ENCODE peak calls at places on chromosome 9, in ten cellular contexts. I, W, Q, V, A, Y, E, Z, K and G are unnamed samples. For H3K27me3, the result is how much of the 10 kb centered on the place peaks cover.

GRCh38 chr9:35741740-35742139 is 7.3 kb downstream of the GBA2 start:
- DNase-seq in Y (no peak), Z (no peak), K (no peak), V (no peak), E (no peak), A (no peak), I (no peak), Q (no peak), W (no peak), G (no peak)

GRCh38 chr9:71485306-71485705 is 283.0 kb downstream of the CEMIP2 start:
- DNase-seq in K (no peak), V (no peak), Y (no peak), Q (no peak), W (no peak), A (no peak), I (no peak), E (no peak), Z (no peak), G (no peak)

GRCh38 chr9:81671880-81672280 is 17.5 kb downstream of the TLE1 start:
- DNase-seq in W (peak), Q (no peak), Y (no peak), A (peak), I (no peak), Z (no peak), K (peak), V (no peak), E (peak), G (no peak)

GRCh38 chr9:69027355-69028097 is 8.0 kb upstream of the FXN start:
- DNase-seq in E (no peak), K (peak), W (no peak), Y (peak), V (no peak), I (peak), Z (peak), A (no peak), Q (no peak), G (no peak)

GRCh38 chr9:93116049-93116961 is 17.7 kb downstream of the NINJ1 start:
- DNase-seq in I (no peak), V (no peak), K (peak), Q (peak), W (peak), Z (peak), E (peak), A (peak), Y (no peak), G (no peak)

GRCh38 chr9:116860509-116861120 is 173.5 kb downstream of the TRIM32 start:
- DNase-seq in W (peak), Z (peak), V (no peak), I (peak), K (peak), E (peak), Q (no peak), Y (peak), A (peak), G (no peak)

GRCh38 chr9:127194881-127195713 is 69.5 kb upstream of the GARNL3 start:
- DNase-seq in E (peak), Q (peak), Z (peak), I (peak), K (no peak), A (no peak), V (no peak), W (no peak), Y (no peak), G (no peak)

GRCh38 chr9:79489241-79490000 is 82.3 kb upstream of the TLE4 start:
- DNase-seq in V (no peak), Y (no peak), I (no peak), Q (no peak), E (no peak), Z (no peak), A (peak), W (no peak), K (peak), G (no peak)

GRCh38 chr9:36922548-36922947 is 111.5 kb downstream of the PAX5 start:
- DNase-seq in A (no peak), Q (no peak), Y (no peak), I (no peak), W (no peak), Z (no peak), E (no peak), K (no peak), V (no peak), G (no peak)

GRCh38 chr9:33620738-33621439 is 96.8 kb downstream of the ANKRD18B start:
- DNase-seq in V (no peak), Z (no peak), K (peak), I (no peak), Q (no peak), W (no peak), E (no peak), A (no peak), Y (no peak), G (no peak)

GRCh38 chr9:33619666-33620404 is 95.8 kb downstream of the ANKRD18B start:
- DNase-seq in K (peak), V (no peak), E (no peak), Y (no peak), W (no peak), Z (peak), Q (no peak), A (no peak), I (peak), G (no peak)

GRCh38 chr9:33628865-33629410 is 104.9 kb downstream of the ANKRD18B start:
- DNase-seq in A (no peak), Y (no peak), K (no peak), Z (no peak), Q (no peak), W (no peak), E (no peak), V (peak), I (no peak), G (peak)

DNA sequence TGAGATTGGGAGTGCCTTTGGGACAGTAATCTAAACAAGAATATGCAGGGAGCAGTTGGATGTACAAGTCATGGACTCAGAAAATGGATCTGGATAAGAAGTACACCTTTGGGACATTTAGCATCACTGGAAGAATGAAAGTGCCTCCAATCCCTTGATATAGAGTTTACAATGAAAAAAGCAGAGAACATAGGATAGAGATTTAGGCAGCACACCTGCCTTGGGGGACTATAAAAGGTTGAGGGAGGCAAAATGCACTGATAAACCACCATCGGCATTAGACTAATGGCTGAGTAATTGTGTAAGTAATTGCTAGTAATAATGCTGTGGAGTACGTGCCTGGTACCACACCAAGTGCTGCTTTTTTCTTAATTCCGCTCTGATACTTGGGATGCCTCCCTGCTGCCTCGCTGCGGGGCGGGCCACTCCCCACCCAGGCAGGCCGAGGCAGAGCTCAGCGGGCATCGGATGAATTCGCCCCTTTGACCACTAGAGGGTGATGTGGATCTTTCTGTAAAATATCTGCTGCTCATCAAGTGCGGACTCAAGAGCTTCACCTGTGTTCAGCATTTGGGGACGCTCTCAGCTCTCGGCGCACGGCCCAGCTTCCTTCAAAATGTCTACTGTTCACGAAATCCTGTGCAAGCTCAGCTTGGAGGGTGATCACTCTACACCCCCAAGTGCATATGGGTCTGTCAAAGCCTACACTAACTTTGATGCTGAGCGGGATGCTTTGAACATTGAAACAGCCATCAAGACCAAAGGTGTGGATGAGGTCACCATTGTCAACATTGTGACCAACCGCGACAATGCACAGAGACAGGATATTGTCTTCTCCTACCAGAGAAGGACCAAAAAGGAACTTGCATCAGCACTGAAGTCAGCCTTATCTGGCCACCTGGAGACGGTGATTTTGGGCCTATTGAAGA is 99.9 kb downstream of the ANKRD18B start:
- DNase-seq in E (peak), K (peak), Z (peak), I (peak), V (peak), W (peak), A (no peak), Q (peak), Y (peak), G (peak)
- TF ChIP-seq CTCF in E (peak), K (peak), Z (peak), I (peak), V (peak), W (peak), A (peak), Q (peak), Y (peak), G (peak)

GRCh38 chr9:97503862-97504210 is 2.4 kb downstream of the TMOD1 start:
- DNase-seq in Z (no peak), K (no peak), A (no peak), W (no peak), E (no peak), Y (no peak), V (no peak), Q (no peak), I (no peak), G (no peak)

GRCh38 chr9:97501972-97502221 is 431 bp downstream of the TMOD1 start:
- DNase-seq in Y (peak), A (no peak), E (no peak), W (no peak), V (no peak), Z (no peak), Q (peak), K (no peak), I (no peak), G (no peak)

GRCh38 chr9:97502222-97502983 is 937 bp downstream of the TMOD1 start:
- DNase-seq in K (no peak), Z (no peak), Q (no peak), Y (no peak), A (peak), E (peak), W (peak), V (peak), I (no peak), G (no peak)

GRCh38 chr9:97504381-97505216 is 3.1 kb downstream of the TMOD1 start:
- DNase-seq in K (no peak), Y (peak), W (no peak), Q (no peak), Z (no peak), A (no peak), I (no peak), V (no peak), E (no peak), G (no peak)

GRCh38 chr9:97502984-97503861 is 1.8 kb downstream of the TMOD1 start:
- DNase-seq in Y (peak), E (no peak), I (no peak), A (no peak), K (no peak), V (no peak), Q (no peak), Z (no peak), W (no peak), G (no peak)
- H3K27ac ChIP-seq in Y (peak), E (peak), I (no peak), A (peak), K (peak), V (no peak), Q (no peak), Z (no peak), W (no peak), G (no peak)

GRCh38 chr9:130258999-130259398 is 6.6 kb upstream of the HMCN2 start:
- DNase-seq in W (no peak), E (no peak), Z (no peak), K (no peak), A (peak), V (no peak), Y (no peak), I (no peak), Q (no peak), G (no peak)

GRCh38 chr9:130262061-130262745 is 3.4 kb upstream of the HMCN2 start:
- DNase-seq in A (peak), I (no peak), K (no peak), Q (peak), Z (no peak), E (no peak), W (no peak), Y (no peak), V (no peak), G (no peak)

GRCh38 chr9:130263601-130264413 is 1.8 kb upstream of the HMCN2 start:
- DNase-seq in W (peak), Y (peak), K (peak), V (no peak), Z (no peak), A (peak), Q (peak), I (peak), E (peak), G (no peak)

GRCh38 chr9:130262771-130263170 is 2.8 kb upstream of the HMCN2 start:
- DNase-seq in A (peak), Z (no peak), W (no peak), Y (no peak), K (no peak), I (no peak), V (no peak), Q (peak), E (no peak), G (no peak)

GRCh38 chr9:130260816-130261765 is 4.5 kb upstream of the HMCN2 start:
- DNase-seq in Y (no peak), V (no peak), W (no peak), Z (no peak), K (no peak), A (peak), E (no peak), Q (peak), I (no peak), G (no peak)
- H3K27me3 ChIP-seq in Y (under half), V (under half), W (under half), Z (half or more), K (under half), A (half or more), E (under half), Q (under half), I (under half), G (half or more)

GRCh38 chr9:112711050-112711689 is 6.7 kb downstream of the INIP start:
- DNase-seq in Y (peak), I (no peak), Z (no peak), E (no peak), Q (no peak), W (no peak), V (no peak), K (peak), A (no peak), G (no peak)
- TF ChIP-seq CTCF in Y (peak), I (peak), Z (peak), E (peak), Q (peak), W (peak), V (no peak), K (peak), A (peak), G (no peak)

GRCh38 chr9:37942616-37943328 is 38.8 kb upstream of the SLC25A51 start:
- DNase-seq in Q (no peak), Z (peak), E (peak), I (no peak), Y (no peak), A (no peak), K (no peak), W (no peak), V (no peak), G (no peak)
- H3K27ac ChIP-seq in Q (no peak), Z (peak), E (no peak), I (peak), Y (peak), A (peak), K (peak), W (no peak), V (peak), G (no peak)

GRCh38 chr9:123208626-123209174 is 59.7 kb downstream of the STRBP start:
- DNase-seq in Q (no peak), I (no peak), V (no peak), E (no peak), K (peak), Y (no peak), W (no peak), Z (no peak), A (no peak), G (no peak)
- H3K27me3 ChIP-seq in Q (under half), I (under half), V (under half), E (under half), K (under half), Y (under half), W (under half), Z (under half), A (under half), G (under half)